ENCODE peak calls at places on chromosomes 13 and 19, in eight cellular contexts. N, K, R, U, P, Z, X and E are unnamed samples.
A peak's percentile ranks its signal among the peaks of the same experiment; 100 is the strongest.

GRCh38 chr19:38494379-38494778 is 60.9 kb downstream of the RYR1 start:
- DNase-seq in N (no peak), R (no peak), P (no peak), K (no peak), Z (no peak), X (no peak), U (no peak), E (no peak)

GRCh38 chr19:45939792-45940514 is 25.4 kb upstream of the NANOS2 start:
- DNase-seq in X (no peak), K (no peak), N (no peak), P (no peak), Z (peak; percentile 25), R (no peak), U (no peak), E (no peak)

GRCh38 chr19:54431255-54431838 is 16.1 kb downstream of the TTYH1 start:
- DNase-seq in P (no peak), Z (no peak), R (peak; percentile 96), U (no peak), N (peak; percentile 28), X (no peak), K (no peak), E (peak; percentile 94)

GRCh38 chr13:37175996-37176395 is 70.5 kb upstream of the CSNK1A1L start:
- DNase-seq in Z (peak; percentile 89), R (no peak), U (no peak), P (no peak), N (peak; percentile 92), K (no peak), X (no peak), E (no peak)

GRCh38 chr19:47003611-47003935 is 16.1 kb upstream of the NPAS1 start:
- DNase-seq in K (no peak), N (peak; percentile 10), U (no peak), P (no peak), R (no peak), Z (peak; percentile 29), X (no peak), E (no peak)

GRCh38 chr19:3321696-3322095 is 44.7 kb upstream of the NFIC start:
- DNase-seq in N (no peak), U (no peak), P (no peak), R (no peak), Z (no peak), X (no peak), K (no peak), E (no peak)

GRCh38 chr19:31316201-31316951 is 32.9 kb downstream of the TSHZ3 start:
- DNase-seq in Z (peak; percentile 91), K (no peak), N (peak; percentile 61), X (no peak), P (no peak), U (no peak), R (no peak), E (no peak)

GRCh38 chr19:19094513-19094912 is 30.7 kb downstream of the SLC25A42 start:
- DNase-seq in K (no peak), N (no peak), X (no peak), U (no peak), P (no peak), Z (no peak), R (no peak), E (no peak)

GRCh38 chr13:31588331-31588730 is 151.0 kb upstream of the RXFP2 start:
- DNase-seq in R (no peak), K (no peak), X (no peak), Z (no peak), P (no peak), N (no peak), U (no peak), E (no peak)

GRCh38 chr19:15464394-15465385 is at the start of gene RASAL3:
- DNase-seq in N (no peak), U (peak; percentile 59), K (peak; percentile 51), Z (no peak), P (peak; percentile 86), X (peak; percentile 73), R (no peak), E (no peak)

GRCh38 chr19:38870612-38871011 is 7.5 kb downstream of the RINL start:
- DNase-seq in Z (no peak), P (no peak), X (no peak), N (no peak), U (no peak), K (no peak), R (no peak), E (no peak)

GRCh38 chr13:106535552-106536243 is at the start of gene EFNB2:
- DNase-seq in X (peak; percentile 95), P (no peak), Z (peak; percentile 92), K (peak; percentile 26), N (peak; percentile 88), U (peak; percentile 93), R (peak; percentile 94), E (peak; percentile 91)

GRCh38 chr13:23469901-23470525 is 36.5 kb upstream of the SACS start:
- DNase-seq in K (no peak), R (no peak), N (peak; percentile 83), Z (peak; percentile 91), P (no peak), U (no peak), X (no peak), E (no peak)

GRCh38 chr19:17510220-17510993 is 1.0 kb upstream of the PGLS start:
- DNase-seq in R (no peak), U (no peak), Z (peak; percentile 44), P (peak; percentile 23), X (no peak), K (no peak), N (no peak), E (no peak)

GRCh38 chr19:45123440-45123850 is 30.5 kb downstream of the PPP1R37 start:
- DNase-seq in P (no peak), K (no peak), X (no peak), U (no peak), Z (no peak), N (no peak), R (peak; percentile 86), E (peak; percentile 96)

GRCh38 chr13:91576590-91576989 is 178.2 kb downstream of the GPC5 start:
- DNase-seq in K (no peak), N (no peak), P (no peak), Z (no peak), X (no peak), R (no peak), U (peak; percentile 58), E (no peak)

GRCh38 chr13:47598340-47598911 is 402.6 kb downstream of the SUCLA2 start:
- DNase-seq in P (no peak), R (peak; percentile 26), U (no peak), N (peak; percentile 13), K (no peak), X (no peak), Z (peak; percentile 52), E (no peak)

GRCh38 chr19:49421878-49422202 is 1.4 kb downstream of the PTH2 start:
- DNase-seq in Z (no peak), X (no peak), K (no peak), R (no peak), U (no peak), P (no peak), N (no peak), E (no peak)
- H3K27me3 ChIP-seq in Z (peaks cover 73% of the 10 kb centered on the region), X (peaks cover 99% of the 10 kb centered on the region), K (peaks cover 23% of the 10 kb centered on the region), R (peaks cover 99% of the 10 kb centered on the region), U (peaks cover 32% of the 10 kb centered on the region), P (peaks cover 10% of the 10 kb centered on the region), N (peaks cover 94% of the 10 kb centered on the region), E (peaks cover 98% of the 10 kb centered on the region)

DNA sequence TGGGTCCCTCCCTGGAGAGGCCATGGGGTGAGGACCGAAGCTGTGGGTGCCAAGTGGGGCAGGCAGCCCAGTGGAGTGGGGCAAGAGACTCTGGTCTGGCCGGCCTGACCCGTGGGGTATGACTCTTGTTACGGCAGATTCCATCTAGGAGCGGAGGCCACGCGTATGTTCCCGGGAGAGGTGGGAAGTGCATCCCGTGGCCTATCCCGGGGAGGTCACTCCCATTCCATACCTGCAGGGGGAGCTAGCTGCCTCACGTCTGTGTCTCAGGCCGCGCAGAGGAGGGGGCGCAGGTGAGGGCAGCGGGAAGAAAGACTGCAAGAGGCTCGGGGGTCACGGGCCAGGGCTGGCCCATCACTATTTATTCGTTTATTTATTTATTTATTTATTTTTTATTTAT is 4.9 kb downstream of the CSNK1G2 start:
- DNase-seq in Z (peak; percentile 45), X (no peak), K (no peak), U (peak; percentile 90), R (peak; percentile 61), P (peak; percentile 45), N (no peak), E (no peak)
- H3K4me2 ChIP-seq in Z (no peak overlapping the region), X (no peak overlapping the region), K (no peak overlapping the region), U (no peak overlapping the region), R (no peak overlapping the region), P (no peak overlapping the region), N (no peak overlapping the region), E (no peak overlapping the region)

GRCh38 chr19:51015691-51016267 is 3.7 kb downstream of the KLK10 start:
- DNase-seq in P (no peak), X (no peak), N (no peak), R (no peak), Z (no peak), U (no peak), K (no peak), E (no peak)
- H3K27me3 ChIP-seq in P (no peaks in the 10 kb centered on the region), X (no peaks in the 10 kb centered on the region), N (peaks cover 19% of the 10 kb centered on the region), R (no peaks in the 10 kb centered on the region), Z (peaks cover 49% of the 10 kb centered on the region), U (no peaks in the 10 kb centered on the region), K (no peaks in the 10 kb centered on the region), E (no peaks in the 10 kb centered on the region)

GRCh38 chr13:49786609-49787008 is 5.9 kb downstream of the KPNA3 start:
- DNase-seq in X (no peak), R (no peak), N (no peak), Z (no peak), K (no peak), U (no peak), P (no peak), E (no peak)
- H3K4me2 ChIP-seq in X (no peak overlapping the region), R (no peak overlapping the region), N (no peak overlapping the region), Z (no peak overlapping the region), K (no peak overlapping the region), U (no peak overlapping the region), P (no peak overlapping the region), E (no peak overlapping the region)

DNA sequence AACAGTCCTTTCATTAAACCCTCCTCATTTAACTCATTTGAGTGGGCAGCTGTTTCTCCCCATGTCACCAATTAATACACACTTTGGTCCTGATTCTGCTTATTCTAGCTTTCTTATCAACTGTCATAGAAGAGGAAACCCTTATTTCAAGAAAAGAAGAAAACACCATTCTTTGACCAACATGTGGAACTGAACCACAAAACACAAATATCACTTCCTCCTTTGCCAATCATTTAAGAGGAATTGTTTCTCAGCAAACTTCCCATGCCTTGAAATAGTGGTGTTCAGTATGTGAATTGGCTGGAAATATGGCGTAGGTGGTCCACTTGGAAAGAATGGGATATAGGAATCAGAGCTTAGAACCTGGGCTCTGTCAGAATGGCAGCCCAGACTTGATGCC is 20.4 kb downstream of the MBD3L2B start:
- DNase-seq in N (no peak), R (no peak), K (no peak), U (no peak), Z (no peak), P (no peak), X (no peak), E (no peak)
- H3K27me3 ChIP-seq in N (no peaks in the 10 kb centered on the region), R (peaks cover 23% of the 10 kb centered on the region), K (no peaks in the 10 kb centered on the region), U (no peaks in the 10 kb centered on the region), Z (no peaks in the 10 kb centered on the region), P (no peaks in the 10 kb centered on the region), X (peaks cover 68% of the 10 kb centered on the region), E (peaks cover 38% of the 10 kb centered on the region)